ENCODE peak calls at places on chromosomes 16 and 17, in eight cellular contexts. P, J, M, E, H, V, A and N are unnamed samples.

GRCh38 chr17:50953831-50954601 is 87.9 kb upstream of the TOB1 start:
- DNase-seq in P (peak; percentile 52), E (peak; percentile 79), J (peak; percentile 69), H (peak; percentile 74), A (no peak), M (no peak), V (peak; percentile 76), N (peak; percentile 51)

GRCh38 chr17:41956522-41956921 is 10.1 kb upstream of the CNP start:
- DNase-seq in M (no peak), H (no peak), J (no peak), A (no peak), V (no peak), P (no peak), E (no peak), N (no peak)

GRCh38 chr17:45794840-45795239 is 10.7 kb downstream of the CRHR1 start:
- DNase-seq in J (peak; percentile 56), M (peak; percentile 38), H (no peak), P (no peak), A (no peak), E (no peak), V (no peak), N (no peak)

GRCh38 chr17:40355123-40355803 is 9.3 kb downstream of the GJD3 start:
- DNase-seq in J (peak; percentile 82), P (peak; percentile 79), E (no peak), H (peak; percentile 91), M (peak; percentile 66), A (no peak), V (peak; percentile 65), N (peak; percentile 87)

GRCh38 chr17:50466371-50467113 is 2.1 kb downstream of the CHAD start:
- DNase-seq in E (no peak), V (no peak), M (no peak), P (peak; percentile 92), J (no peak), A (no peak), H (no peak), N (no peak)

GRCh38 chr17:67328026-67328425 is 38.4 kb downstream of the PSMD12 start:
- DNase-seq in V (no peak), P (peak; percentile 3), E (no peak), A (no peak), J (no peak), H (no peak), M (no peak), N (no peak)

GRCh38 chr17:8005951-8006730 is 3.7 kb downstream of the GUCY2D start:
- DNase-seq in H (no peak), P (no peak), M (no peak), A (no peak), J (no peak), E (no peak), V (no peak), N (no peak)

GRCh38 chr16:58077796-58078195 is 51.4 kb downstream of the CFAP20 start:
- DNase-seq in P (no peak), E (no peak), H (no peak), V (no peak), J (no peak), M (no peak), A (no peak), N (no peak)

GRCh38 chr16:24826096-24826690 is 19.6 kb upstream of the SLC5A11 start:
- DNase-seq in P (no peak), A (no peak), V (no peak), M (no peak), E (no peak), J (peak; percentile 37), H (no peak), N (no peak)

GRCh38 chr17:77840576-77841160 is 117.8 kb upstream of the TNRC6C start:
- DNase-seq in P (no peak), H (no peak), E (no peak), M (peak; percentile 9), A (no peak), J (no peak), V (no peak), N (no peak)

DNA sequence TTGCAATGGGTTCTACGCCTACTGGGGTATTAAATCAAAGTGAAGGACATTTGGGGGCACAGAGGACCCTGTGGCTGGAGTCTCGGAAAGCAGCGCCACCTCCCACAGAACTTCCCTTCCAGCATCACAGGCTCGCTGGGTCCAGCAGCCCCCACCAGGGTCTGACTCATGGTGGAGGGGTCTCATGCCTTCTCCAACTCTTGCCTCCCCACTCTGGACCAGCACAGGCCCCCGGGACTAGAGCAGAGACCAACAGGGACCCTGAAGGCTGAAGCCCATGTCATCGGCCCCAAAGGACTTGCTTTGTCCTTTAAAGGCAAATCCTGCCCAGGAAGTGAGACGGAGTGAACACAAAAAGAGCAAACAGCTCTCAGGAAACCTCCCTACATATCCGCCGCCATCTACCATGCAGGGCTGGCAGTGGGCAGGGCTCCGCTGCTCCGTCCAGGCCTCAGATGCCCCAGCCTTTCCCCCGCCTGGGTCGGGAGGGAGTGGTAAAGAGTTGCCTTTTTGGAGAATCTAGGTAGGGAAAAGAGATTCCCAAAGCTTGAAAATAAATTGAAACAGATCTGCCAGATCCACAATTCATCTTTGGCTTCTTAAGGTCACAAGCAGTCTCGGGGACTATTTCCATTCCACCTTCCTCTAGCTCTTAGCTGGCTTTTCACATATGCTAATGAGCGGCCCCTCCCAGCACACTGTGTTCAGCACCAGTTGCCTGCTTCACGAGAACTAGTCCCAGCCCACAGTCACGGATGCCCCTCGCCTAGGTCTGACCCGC is 2.1 kb upstream of the GPRC5C start:
- DNase-seq in E (no peak), H (no peak), M (no peak), J (peak; percentile 49), A (no peak), V (peak; percentile 9), P (peak; percentile 81), N (no peak)
- H3K4me3 ChIP-seq in E (no peak overlapping the region), H (peak overlapping the region; percentile 85), M (peak overlapping the region; percentile 68), J (peak overlapping the region; percentile 69), A (peak overlapping the region; percentile 64), V (peak overlapping the region; percentile 59), P (peak overlapping the region; percentile 72), N (peak overlapping the region; percentile 82)

GRCh38 chr16:3189869-3190268 is 1.9 kb downstream of the OR1F1 start:
- DNase-seq in M (no peak), J (peak; percentile 38), V (no peak), A (no peak), E (no peak), H (no peak), P (no peak), N (no peak)
- H3K4me3 ChIP-seq in M (no peak overlapping the region), J (peak overlapping the region; percentile 75), V (no peak overlapping the region), A (no peak overlapping the region), E (peak overlapping the region; percentile 68), H (no peak overlapping the region), P (no peak overlapping the region), N (no peak overlapping the region)

GRCh38 chr16:15644306-15644961 is 1.5 kb upstream of the MARF1 start:
- DNase-seq in H (no peak), E (no peak), P (no peak), V (no peak), M (no peak), A (peak; percentile 62), J (peak; percentile 42), N (no peak)
- H3K4me3 ChIP-seq in H (no peak overlapping the region), E (no peak overlapping the region), P (no peak overlapping the region), V (no peak overlapping the region), M (no peak overlapping the region), A (peak overlapping the region; percentile 72), J (peak overlapping the region; percentile 94), N (no peak overlapping the region)

GRCh38 chr17:70172449-70172848 is 3.1 kb downstream of the KCNJ2 start:
- DNase-seq in H (no peak), V (no peak), P (no peak), E (no peak), M (no peak), A (no peak), J (no peak), N (no peak)
- H3K4me3 ChIP-seq in H (peak overlapping the region; percentile 76), V (no peak overlapping the region), P (no peak overlapping the region), E (no peak overlapping the region), M (peak overlapping the region; percentile 85), A (no peak overlapping the region), J (no peak overlapping the region), N (peak overlapping the region; percentile 79)